ENCODE peak calls at places on chromosome 12, in eight cellular contexts. X is heart left ventricle, W is neural progenitor cell, F is heart right ventricle, N is HCT116, H is GM23338, C is lung, U is RWPE2. M is an unnamed sample.
A peak's percentile ranks its signal among the peaks of the same experiment; 100 is the strongest.

GRCh38 chr12:70271025-70271424 is 27.8 kb downstream of the CNOT2 start:
- DNase-seq in C (no peak), F (no peak), X (no peak), U (no peak), W (no peak), H (no peak), N (no peak), M (no peak)

GRCh38 chr12:122166422-122167327 is 7.3 kb downstream of the IL31 start:
- DNase-seq in W (no peak), C (no peak), F (no peak), X (no peak), N (no peak), H (no peak), U (no peak), M (no peak)

GRCh38 chr12:7450667-7451066 is 6.7 kb upstream of the CD163L1 start:
- DNase-seq in U (no peak), W (no peak), N (no peak), H (peak; percentile 11), X (no peak), C (no peak), F (no peak), M (no peak)

GRCh38 chr12:75923964-75924666 is 107.5 kb downstream of the PHLDA1 start:
- DNase-seq in H (no peak), W (no peak), F (no peak), C (no peak), U (no peak), X (no peak), N (no peak), M (no peak)

GRCh38 chr12:96422192-96422591 is 22.0 kb upstream of the CDK17 start:
- DNase-seq in U (no peak), H (no peak), N (no peak), W (no peak), F (no peak), C (no peak), X (no peak), M (no peak)

GRCh38 chr12:112130461-112130998 is 5.2 kb downstream of the TRAFD1 start:
- DNase-seq in W (no peak), N (no peak), X (no peak), H (no peak), F (no peak), C (no peak), U (no peak), M (no peak)

GRCh38 chr12:113857371-113857770 is 108.8 kb downstream of the RBM19 start:
- DNase-seq in F (no peak), W (no peak), N (no peak), U (no peak), H (no peak), X (peak; percentile 14), C (no peak), M (no peak)

GRCh38 chr12:14664434-14665023 is 31.9 kb downstream of the GUCY2C start:
- DNase-seq in N (peak; percentile 37), U (no peak), C (no peak), F (peak; percentile 39), W (no peak), H (peak; percentile 71), X (no peak), M (no peak)

GRCh38 chr12:65640489-65640901 is 183.8 kb upstream of the HMGA2 start:
- DNase-seq in X (peak; percentile 28), H (no peak), C (no peak), W (no peak), N (no peak), U (no peak), F (no peak), M (no peak)

GRCh38 chr12:31895449-31896150 is 63.6 kb upstream of the RESF1 start:
- DNase-seq in W (no peak), X (no peak), N (no peak), C (no peak), F (no peak), H (no peak), U (no peak), M (no peak)

GRCh38 chr12:31896514-31897039 is 62.6 kb upstream of the RESF1 start:
- DNase-seq in U (no peak), F (peak; percentile 38), C (peak; percentile 43), H (peak; percentile 59), W (no peak), X (no peak), N (no peak), M (no peak)

GRCh38 chr12:31900271-31900670 is 58.9 kb upstream of the RESF1 start:
- DNase-seq in U (no peak), H (no peak), N (no peak), W (no peak), F (no peak), X (no peak), C (no peak), M (no peak)

GRCh38 chr12:31899136-31899535 is 60.1 kb upstream of the RESF1 start:
- DNase-seq in C (no peak), X (no peak), F (no peak), W (no peak), H (no peak), U (no peak), N (no peak), M (no peak)

GRCh38 chr12:31897791-31898503 is 61.3 kb upstream of the RESF1 start:
- DNase-seq in W (peak; percentile 29), U (no peak), C (no peak), X (peak; percentile 53), H (peak; percentile 80), F (peak; percentile 20), N (peak; percentile 19), M (peak; percentile 37)
- H3K27ac ChIP-seq in W (no peak overlapping the region), U (no peak overlapping the region), C (no peak overlapping the region), X (no peak overlapping the region), H (peak overlapping the region; percentile 55), F (peak overlapping the region; percentile 8), N (peak overlapping the region; percentile 21), M (no peak overlapping the region)

GRCh38 chr12:4269279-4269991 is 4.1 kb upstream of the CCND2 start:
- DNase-seq in U (no peak), H (peak; percentile 96), W (peak; percentile 84), C (peak; percentile 84), X (peak; percentile 91), F (peak; percentile 94), N (no peak), M (no peak)
- H3K27ac ChIP-seq in U (peak overlapping the region; percentile 89), H (peak overlapping the region; percentile 90), W (no peak overlapping the region), C (peak overlapping the region; percentile 72), X (peak overlapping the region; percentile 81), F (peak overlapping the region; percentile 98), N (no peak overlapping the region), M (no peak overlapping the region)

GRCh38 chr12:6375269-6376078 is at the start of gene SCNN1A:
- DNase-seq in N (no peak), U (no peak), F (no peak), H (peak; percentile 97), W (peak; percentile 41), C (peak; percentile 88), X (no peak), M (peak; percentile 83)

GRCh38 chr12:6378709-6379427 is 3.5 kb upstream of the SCNN1A start:
- DNase-seq in N (no peak), U (no peak), X (no peak), W (no peak), F (no peak), C (no peak), H (no peak), M (no peak)

GRCh38 chr12:6376079-6376941 is 947 bp upstream of the SCNN1A start:
- DNase-seq in C (peak; percentile 91), F (no peak), N (no peak), W (peak; percentile 87), X (peak; percentile 62), U (peak; percentile 95), H (peak; percentile 88), M (no peak)

GRCh38 chr12:6377667-6377994 is 2.3 kb upstream of the SCNN1A start:
- DNase-seq in U (no peak), C (peak; percentile 83), X (no peak), F (no peak), H (no peak), N (no peak), W (no peak), M (no peak)

DNA sequence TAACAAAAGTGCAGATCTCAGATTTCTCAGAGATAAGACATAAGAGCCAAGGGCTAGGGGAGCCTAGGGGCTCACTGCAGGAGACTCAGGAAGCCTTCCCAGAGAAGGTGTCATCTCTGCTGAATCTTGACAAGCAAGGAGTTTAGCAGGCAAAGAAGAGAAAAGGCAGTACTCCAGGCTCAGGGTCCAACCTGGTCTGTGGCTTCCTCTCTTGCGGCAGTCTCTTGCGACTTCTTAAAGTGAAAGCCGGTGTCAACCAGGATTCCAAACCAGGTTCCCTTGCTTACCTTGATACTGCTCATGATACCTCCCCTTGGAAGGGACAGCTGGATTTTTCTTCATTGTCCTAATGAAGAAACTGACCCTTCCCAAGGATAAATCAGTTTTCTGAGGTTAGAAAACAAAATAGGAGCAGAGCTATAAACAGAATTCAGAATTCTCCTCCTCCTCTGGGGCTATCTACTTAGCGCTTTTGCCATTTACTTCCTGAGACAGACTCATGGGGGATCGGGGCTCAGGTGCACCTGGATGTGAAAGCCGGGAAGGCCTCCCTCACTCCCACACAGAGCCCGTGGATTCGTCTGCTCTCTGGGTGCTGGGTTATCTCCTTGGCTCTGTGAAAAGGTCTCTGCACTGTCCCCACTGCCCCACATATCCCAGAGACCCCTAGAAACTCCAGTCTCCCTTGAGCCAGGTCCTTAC is 1.8 kb upstream of the SCNN1A start:
- DNase-seq in C (no peak), X (no peak), H (no peak), N (no peak), W (no peak), U (no peak), F (no peak), M (no peak)
- H3K27ac ChIP-seq in C (no peak overlapping the region), X (no peak overlapping the region), H (peak overlapping the region; percentile 98), N (peak overlapping the region; percentile 100), W (no peak overlapping the region), U (peak overlapping the region; percentile 100), F (peak overlapping the region; percentile 47), M (no peak overlapping the region)

GRCh38 chr12:12997734-12998133 is 2.3 kb downstream of the HEBP1 start:
- DNase-seq in X (no peak), N (no peak), C (no peak), F (no peak), W (no peak), U (no peak), H (no peak), M (no peak)

GRCh38 chr12:12998248-12998647 is 1.8 kb downstream of the HEBP1 start:
- DNase-seq in H (no peak), C (no peak), U (no peak), W (no peak), N (no peak), F (no peak), X (no peak), M (no peak)

GRCh38 chr12:12999959-13000615 is at the start of gene HEBP1:
- DNase-seq in H (peak; percentile 94), X (peak; percentile 96), F (peak; percentile 96), W (peak; percentile 95), N (peak; percentile 69), C (peak; percentile 95), U (peak; percentile 79), M (no peak)

GRCh38 chr12:13000616-13000934 is 510 bp upstream of the HEBP1 start:
- DNase-seq in F (no peak), H (peak; percentile 64), W (peak; percentile 79), C (no peak), U (no peak), X (no peak), N (peak; percentile 7), M (no peak)

DNA sequence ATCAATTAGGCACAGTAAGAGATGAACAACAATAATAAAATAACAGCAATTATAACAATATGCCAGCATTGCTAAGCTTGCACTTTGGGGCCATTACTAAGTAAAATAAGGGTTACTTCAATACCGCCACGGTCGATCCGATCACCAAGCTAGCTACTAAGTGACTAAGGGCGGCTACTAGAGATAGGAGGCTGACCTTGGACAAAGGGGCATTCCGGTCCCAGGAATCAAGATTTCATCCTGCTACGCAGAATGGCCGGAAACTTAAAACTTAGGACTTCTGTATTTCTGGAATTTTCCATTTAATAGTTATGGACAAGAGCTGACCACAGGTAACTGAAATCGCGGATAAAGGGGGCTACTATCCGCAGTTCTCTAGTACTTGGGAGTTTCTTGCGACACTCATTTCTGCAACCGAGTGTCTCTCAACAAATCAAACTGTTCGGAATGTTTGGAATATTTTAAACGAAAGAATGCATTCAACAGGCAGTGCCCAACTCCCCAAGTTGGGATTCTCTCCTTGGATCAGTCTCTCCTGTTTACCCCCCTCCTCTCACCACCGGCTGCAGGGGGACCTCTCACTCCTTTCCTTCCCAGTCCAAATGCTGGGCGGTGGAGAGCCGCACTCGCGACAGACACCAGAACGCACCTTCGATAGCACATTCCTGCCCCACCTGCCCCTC is 648 bp downstream of the HEBP1 start:
- DNase-seq in H (peak; percentile 69), X (no peak), C (no peak), F (peak; percentile 16), N (no peak), W (peak; percentile 64), U (no peak), M (no peak)
- H3K27ac ChIP-seq in H (no peak overlapping the region), X (peak overlapping the region; percentile 76), C (peak overlapping the region; percentile 81), F (peak overlapping the region; percentile 81), N (peak overlapping the region; percentile 45), W (no peak overlapping the region), U (no peak overlapping the region), M (no peak overlapping the region)

M was measured in iPS DF 6.9.